ENCODE peak calls at places on chromosomes 1 and 21, in ten cellular contexts. X, S, N, K, M, A, B, I, H and D are unnamed samples.

GRCh38 chr1:116496380-116496779 is 74.4 kb downstream of the CD58 start:
- DNase-seq in X (no peak), S (no peak), N (peak), K (no peak), M (peak), A (peak), B (no peak), I (peak), H (no peak), D (peak)

GRCh38 chr1:236200925-236201324 is 58.6 kb downstream of the GPR137B start:
- DNase-seq in X (no peak), S (no peak), N (no peak), K (no peak), M (no peak), A (no peak), B (no peak), I (no peak), H (no peak), D (no peak)

GRCh38 chr1:157893681-157894080 is 52.1 kb upstream of the CD5L start:
- DNase-seq in X (no peak), S (no peak), N (no peak), K (no peak), M (no peak), A (peak), B (no peak), I (no peak), H (no peak), D (no peak)

GRCh38 chr1:56948403-56949023 is 17.3 kb downstream of the C8B start:
- DNase-seq in X (no peak), S (no peak), N (no peak), K (no peak), M (no peak), A (peak), B (no peak), I (no peak), H (no peak), D (no peak)

GRCh38 chr1:44072204-44072603 is 40.9 kb upstream of the SLC6A9 start:
- DNase-seq in X (no peak), S (no peak), N (no peak), K (no peak), M (no peak), A (peak), B (no peak), I (peak), H (no peak), D (no peak)

GRCh38 chr21:25171438-25171837 is 435.8 kb downstream of the MRPL39 start:
- DNase-seq in X (no peak), S (no peak), N (no peak), K (no peak), M (no peak), A (peak), B (no peak), I (peak), H (no peak), D (no peak)

GRCh38 chr1:160705176-160705745 is 6.4 kb downstream of the CD48 start:
- DNase-seq in X (no peak), S (no peak), N (no peak), K (no peak), M (no peak), A (no peak), B (no peak), I (no peak), H (no peak), D (no peak)

GRCh38 chr1:226813671-226814591 is 56.5 kb upstream of the PSEN2 start:
- DNase-seq in X (no peak), S (no peak), N (no peak), K (no peak), M (no peak), A (no peak), B (no peak), I (no peak), H (no peak), D (no peak)

GRCh38 chr1:84611796-84612195 is 37.6 kb upstream of the CTBS start:
- DNase-seq in X (no peak), S (no peak), N (no peak), K (no peak), M (no peak), A (peak), B (no peak), I (no peak), H (no peak), D (no peak)

GRCh38 chr21:40797881-40798280 is 49.1 kb downstream of the DSCAM start:
- DNase-seq in X (no peak), S (no peak), N (no peak), K (no peak), M (no peak), A (no peak), B (no peak), I (no peak), H (no peak), D (no peak)

GRCh38 chr1:92404661-92405060 is 82.1 kb downstream of the GFI1 start:
- DNase-seq in X (no peak), S (no peak), N (no peak), K (no peak), M (no peak), A (peak), B (no peak), I (peak), H (no peak), D (no peak)

GRCh38 chr1:54464477-54465146 is 58.4 kb upstream of the SSBP3 start:
- DNase-seq in X (no peak), S (no peak), N (no peak), K (no peak), M (no peak), A (no peak), B (no peak), I (no peak), H (no peak), D (no peak)

GRCh38 chr1:118158918-118159317 is 26.1 kb downstream of the SPAG17 start:
- DNase-seq in X (no peak), S (no peak), N (no peak), K (no peak), M (no peak), A (peak), B (no peak), I (peak), H (no peak), D (no peak)

GRCh38 chr1:118155106-118155505 is 29.9 kb downstream of the SPAG17 start:
- DNase-seq in X (no peak), S (no peak), N (no peak), K (no peak), M (no peak), A (no peak), B (no peak), I (no peak), H (no peak), D (no peak)

GRCh38 chr1:118160825-118161224 is 24.2 kb downstream of the SPAG17 start:
- DNase-seq in X (no peak), S (no peak), N (no peak), K (no peak), M (no peak), A (peak), B (no peak), I (peak), H (no peak), D (no peak)

GRCh38 chr1:118157506-118157905 is 27.5 kb downstream of the SPAG17 start:
- DNase-seq in X (no peak), S (no peak), N (no peak), K (no peak), M (no peak), A (no peak), B (no peak), I (no peak), H (no peak), D (no peak)

DNA sequence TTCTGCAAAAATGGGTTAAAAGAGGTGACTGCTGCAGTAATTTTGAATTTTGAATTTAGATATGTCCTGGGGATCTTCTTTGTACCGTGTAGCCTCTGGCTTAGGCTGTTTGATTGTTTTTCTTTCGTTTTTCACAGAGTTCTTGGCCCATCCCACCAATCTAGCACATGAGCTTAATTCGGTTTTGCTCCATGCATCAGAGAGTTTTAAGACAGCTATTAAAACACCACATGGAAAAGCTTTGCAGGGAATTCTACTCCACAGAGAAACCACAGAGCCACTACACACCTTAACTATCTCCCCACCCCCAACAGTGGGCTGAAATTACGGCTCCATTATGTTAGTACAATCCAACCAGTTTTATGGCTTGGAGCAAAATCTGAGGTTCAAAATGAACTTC is 25.4 kb downstream of the SPAG17 start:
- DNase-seq in X (no peak), S (no peak), N (no peak), K (no peak), M (no peak), A (peak), B (no peak), I (no peak), H (no peak), D (no peak)
- H3K4me3 ChIP-seq in X (no peak), S (no peak), N (no peak), K (no peak), M (no peak), A (peak), B (no peak), I (no peak), H (no peak), D (no peak)

GRCh38 chr1:64265141-64265540 is 61.7 kb downstream of the UBE2U start:
- DNase-seq in X (no peak), S (no peak), N (no peak), K (no peak), M (no peak), A (no peak), B (no peak), I (no peak), H (no peak), D (no peak)

GRCh38 chr1:64266941-64267340 is 63.5 kb downstream of the UBE2U start:
- DNase-seq in X (no peak), S (no peak), N (no peak), K (no peak), M (no peak), A (no peak), B (no peak), I (no peak), H (no peak), D (no peak)

GRCh38 chr1:64263335-64263734 is 59.9 kb downstream of the UBE2U start:
- DNase-seq in X (no peak), S (no peak), N (no peak), K (no peak), M (no peak), A (peak), B (no peak), I (peak), H (no peak), D (no peak)

GRCh38 chr1:64268653-64269557 is 65.5 kb downstream of the UBE2U start:
- DNase-seq in X (peak), S (peak), N (peak), K (peak), M (peak), A (peak), B (no peak), I (peak), H (peak), D (no peak)

DNA sequence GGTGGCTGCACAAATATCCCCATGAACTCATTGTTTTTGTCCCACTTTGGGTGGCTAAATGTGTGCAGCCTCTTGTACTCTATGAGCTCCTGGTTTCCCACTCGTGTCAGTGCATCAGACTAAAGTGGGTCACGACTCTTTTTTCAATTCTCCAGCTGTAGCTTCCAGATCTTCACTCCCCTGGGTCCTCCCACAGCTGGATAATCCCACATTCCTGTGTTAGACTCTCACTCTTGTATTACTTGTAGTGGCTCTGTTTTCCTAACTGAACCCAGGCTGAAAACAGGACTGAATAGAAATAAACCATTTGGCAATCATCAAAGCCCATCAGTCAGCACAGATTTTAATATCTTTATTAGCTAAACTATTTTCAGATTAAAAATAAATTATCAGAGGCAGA is 60.4 kb downstream of the UBE2U start:
- DNase-seq in X (no peak), S (no peak), N (no peak), K (no peak), M (no peak), A (no peak), B (no peak), I (no peak), H (no peak), D (no peak)
- H3K27ac ChIP-seq in X (no peak), S (no peak), N (no peak), K (no peak), M (no peak), A (no peak), B (no peak), I (no peak), H (no peak), D (no peak)

DNA sequence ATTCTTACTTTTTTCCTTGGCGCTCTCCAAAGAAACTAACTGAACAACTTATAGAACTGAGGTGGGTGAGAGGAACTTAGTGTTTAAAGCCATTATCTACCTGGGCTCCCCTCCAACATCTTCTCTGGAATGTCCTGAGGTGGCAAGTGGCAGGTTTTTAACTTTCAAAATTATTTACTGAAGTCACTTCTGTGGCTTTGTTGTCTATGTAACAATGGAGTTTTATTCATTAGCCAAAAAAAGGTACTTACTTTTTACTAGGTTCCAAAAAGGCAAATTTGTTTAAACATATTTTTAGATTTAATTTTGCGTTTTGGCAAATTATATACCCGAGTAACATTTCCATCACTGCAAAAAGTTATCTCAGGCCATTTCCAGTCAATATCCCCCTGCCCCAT is 2.4 kb downstream of the ENO1 start:
- DNase-seq in X (no peak), S (no peak), N (no peak), K (no peak), M (no peak), A (no peak), B (no peak), I (no peak), H (no peak), D (no peak)
- H3K4me3 ChIP-seq in X (peak), S (no peak), N (peak), K (peak), M (peak), A (peak), B (peak), I (peak), H (peak), D (no peak)

GRCh38 chr1:67760030-67760821 is 73.0 kb downstream of the GNG12 start:
- DNase-seq in X (no peak), S (peak), N (peak), K (peak), M (peak), A (peak), B (no peak), I (peak), H (peak), D (peak)
- H3K27ac ChIP-seq in X (peak), S (no peak), N (peak), K (no peak), M (peak), A (peak), B (peak), I (peak), H (peak), D (no peak)

GRCh38 chr1:229696385-229696784 is 70.3 kb downstream of the URB2 start:
- DNase-seq in X (no peak), S (no peak), N (no peak), K (no peak), M (no peak), A (no peak), B (no peak), I (no peak), H (no peak), D (no peak)
- H3K4me3 ChIP-seq in X (no peak), S (no peak), N (no peak), K (no peak), M (no peak), A (no peak), B (no peak), I (no peak), H (no peak), D (no peak)

DNA sequence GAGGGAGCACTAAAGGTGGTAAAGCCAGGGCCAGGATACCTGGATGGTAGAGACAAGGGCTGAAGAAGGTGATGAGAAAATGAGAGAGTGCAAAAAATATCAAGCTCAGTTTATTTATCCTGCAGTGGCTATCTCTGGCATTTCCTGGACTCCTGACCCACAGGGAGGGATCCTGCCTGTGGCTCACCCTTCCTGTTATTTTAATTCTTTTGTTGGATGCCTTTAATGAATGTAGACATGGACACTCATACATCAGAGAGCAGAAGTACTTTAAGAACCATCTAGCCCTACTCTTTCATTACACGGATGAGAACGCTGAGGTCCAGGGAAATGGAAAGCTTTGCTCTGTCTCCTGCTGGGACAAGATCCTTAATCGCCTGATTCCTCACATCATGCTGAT is 20.6 kb downstream of the JUN start:
- DNase-seq in X (no peak), S (no peak), N (no peak), K (no peak), M (no peak), A (peak), B (no peak), I (peak), H (no peak), D (no peak)
- H3K27ac ChIP-seq in X (peak), S (no peak), N (peak), K (no peak), M (no peak), A (peak), B (no peak), I (peak), H (no peak), D (no peak)

GRCh38 chr1:231628207-231628876 is 1.8 kb downstream of the DISC1 start:
- DNase-seq in X (no peak), S (no peak), N (no peak), K (no peak), M (no peak), A (peak), B (no peak), I (peak), H (no peak), D (no peak)

GRCh38 chr1:231625975-231626534 is 535 bp upstream of the DISC1 start:
- DNase-seq in X (no peak), S (no peak), N (no peak), K (no peak), M (no peak), A (no peak), B (no peak), I (no peak), H (no peak), D (no peak)

GRCh38 chr1:231629132-231629531 is 2.5 kb downstream of the DISC1 start:
- DNase-seq in X (no peak), S (no peak), N (peak), K (no peak), M (peak), A (peak), B (no peak), I (no peak), H (no peak), D (peak)

GRCh38 chr1:231626951-231627614 is 493 bp downstream of the DISC1 start:
- DNase-seq in X (peak), S (no peak), N (peak), K (no peak), M (peak), A (peak), B (peak), I (peak), H (peak), D (peak)

DNA sequence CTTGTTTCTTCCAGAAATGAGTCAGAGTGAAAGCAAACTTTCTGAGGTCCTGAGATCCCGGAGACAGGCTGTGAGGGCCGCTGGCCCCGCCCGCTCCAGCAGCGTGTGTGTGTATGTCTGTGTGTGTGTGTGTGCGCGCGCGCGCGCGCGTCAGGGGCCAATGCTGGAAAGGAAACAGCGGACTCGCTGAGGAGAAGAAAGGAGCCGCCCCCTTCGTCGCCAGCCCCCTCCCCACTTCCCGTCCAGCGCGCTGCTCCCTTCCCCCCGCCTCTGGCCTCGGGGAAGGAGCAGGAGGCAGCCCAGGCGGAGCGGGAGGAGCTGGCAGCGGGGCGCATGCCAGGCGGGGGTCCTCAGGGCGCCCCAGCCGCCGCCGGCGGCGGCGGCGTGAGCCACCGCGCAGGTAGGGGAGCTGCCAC is at the start of gene DISC1:
- DNase-seq in X (peak), S (peak), N (peak), K (peak), M (peak), A (peak), B (peak), I (peak), H (peak), D (peak)
- H3K4me3 ChIP-seq in X (peak), S (peak), N (peak), K (peak), M (peak), A (peak), B (peak), I (peak), H (peak), D (peak)